ENCODE peak calls at places on chromosomes 7 and 10, in four cellular contexts. E is heart left ventricle; X is activated T-helper 1 cell treated with anti-CD3 and anti-CD28 coated beads, Interleukin-12 subunit alpha, Interleukin-12 subunit beta, Interleukin-2, Interleukin-4 antibody, amounts not matched to agents 30 ng/mL and 10 ng/mL and 1 ng/mL, durations not matched to agents 14 hours and 24 hours and 36 hours; P is mesothelial cell of epicardium. Y is an unnamed sample.

GRCh38 chr7:30877010-30877740 is 34.5 kb upstream of the AQP1 start:
- DNase-seq in X (no peak), P (no peak), E (no peak), Y (no peak)

GRCh38 chr10:74825033-74825370 is 1.4 kb upstream of the KAT6B start:
- DNase-seq in E (peak), X (no peak), P (peak), Y (no peak)

GRCh38 chr10:11443468-11444147 is 167.8 kb downstream of the USP6NL start:
- DNase-seq in E (no peak), P (peak), X (no peak), Y (no peak)

GRCh38 chr10:9243861-9244515 is 1189.5 kb downstream of the GATA3 start:
- DNase-seq in E (no peak), X (no peak), P (no peak), Y (no peak)

GRCh38 chr10:14749051-14749809 is 25.5 kb downstream of the FAM107B start:
- DNase-seq in E (peak), X (no peak), P (no peak), Y (no peak)

GRCh38 chr7:79084423-79084822 is 369.0 kb downstream of the MAGI2 start:
- DNase-seq in X (no peak), P (no peak), E (no peak), Y (no peak)

GRCh38 chr10:101646369-101646768 is 48.6 kb downstream of the FBXW4 start:
- DNase-seq in E (peak), X (no peak), P (no peak), Y (no peak)

GRCh38 chr7:100896743-100897051 is 1.0 kb upstream of the ACHE start:
- DNase-seq in X (no peak), E (no peak), P (no peak), Y (no peak)

GRCh38 chr10:102540023-102540422 is 36.3 kb downstream of the SUFU start:
- DNase-seq in X (no peak), P (no peak), E (no peak), Y (no peak)

Y was measured in non-pigmented ciliary epithelial cell.